ENCODE peak calls at places on chromosomes 13 and 19, in seven cellular contexts. H, Z, V, I, W, A and L are unnamed samples.

GRCh38 chr13:113723400-113724015 is 35.5 kb upstream of the TMEM255B start:
- DNase-seq in W (no peak), A (no peak), Z (no peak), H (no peak), I (no peak), V (no peak), L (no peak)

GRCh38 chr13:81987159-81987558 is 1646.2 kb upstream of the SPRY2 start:
- DNase-seq in H (no peak), I (no peak), Z (no peak), A (no peak), W (no peak), V (no peak), L (no peak)

GRCh38 chr19:29672319-29672932 is 7.2 kb downstream of the PLEKHF1 start:
- DNase-seq in I (no peak), W (peak), Z (no peak), H (no peak), V (no peak), A (peak), L (no peak)

GRCh38 chr13:110382229-110382628 is 75.1 kb downstream of the COL4A2 start:
- DNase-seq in V (no peak), Z (peak), A (no peak), I (no peak), W (no peak), H (no peak), L (no peak)

GRCh38 chr13:86870388-86870966 is 800.7 kb upstream of the SLITRK5 start:
- DNase-seq in H (no peak), A (no peak), V (no peak), Z (peak), I (no peak), W (no peak), L (no peak)

GRCh38 chr13:44313674-44314073 is 60.0 kb upstream of the SERP2 start:
- DNase-seq in V (no peak), H (no peak), I (no peak), Z (peak), W (no peak), A (no peak), L (no peak)

GRCh38 chr13:44566601-44567000 is 9.5 kb downstream of the TSC22D1 start:
- DNase-seq in I (no peak), W (no peak), V (no peak), Z (no peak), H (no peak), A (no peak), L (no peak)

GRCh38 chr19:31385744-31386143 is 36.5 kb upstream of the TSHZ3 start:
- DNase-seq in A (no peak), Z (no peak), H (no peak), W (no peak), I (no peak), V (no peak), L (no peak)

GRCh38 chr19:20318616-20319015 is 151.6 kb downstream of the ZNF486 start:
- DNase-seq in H (no peak), W (no peak), Z (no peak), I (no peak), V (no peak), A (no peak), L (no peak)

GRCh38 chr13:114338959-114339358 is 24.7 kb downstream of the CHAMP1 start:
- DNase-seq in V (no peak), W (no peak), I (no peak), H (no peak), A (no peak), Z (no peak), L (no peak)

GRCh38 chr13:47337781-47338507 is 441.1 kb upstream of the HTR2A start:
- DNase-seq in V (no peak), A (no peak), W (no peak), Z (peak), I (no peak), H (no peak), L (no peak)

GRCh38 chr13:42720116-42720857 is 61.1 kb upstream of the FAM216B start:
- DNase-seq in W (no peak), Z (peak), V (no peak), H (no peak), A (no peak), I (no peak), L (peak)

GRCh38 chr19:28934626-28935025 is 278.3 kb downstream of the UQCRFS1 start:
- DNase-seq in I (no peak), V (no peak), Z (peak), H (no peak), W (no peak), A (no peak), L (no peak)

GRCh38 chr19:19155495-19156219 is 14.4 kb downstream of the MEF2B start:
- DNase-seq in V (no peak), H (no peak), W (no peak), A (no peak), I (no peak), Z (no peak), L (no peak)

GRCh38 chr13:90696254-90696653 is 651.2 kb upstream of the MIR17HG start:
- DNase-seq in W (no peak), A (no peak), I (no peak), Z (no peak), V (no peak), H (no peak), L (no peak)

GRCh38 chr13:46126552-46127171 is 21.8 kb upstream of the CPB2 start:
- DNase-seq in I (peak), V (peak), A (peak), H (no peak), Z (peak), W (peak), L (peak)

GRCh38 chr13:67275351-67275989 is 45.3 kb upstream of the PCDH9 start:
- DNase-seq in H (no peak), A (no peak), I (no peak), V (no peak), Z (no peak), W (no peak), L (no peak)

GRCh38 chr13:20160346-20161274 is at the start of gene GJA3:
- DNase-seq in V (peak), W (no peak), H (no peak), I (no peak), A (no peak), Z (peak), L (no peak)

GRCh38 chr19:48284891-48285290 is 15.0 kb downstream of the ZNF114 start:
- DNase-seq in V (no peak), I (no peak), Z (peak), H (no peak), A (no peak), W (no peak), L (no peak)

GRCh38 chr19:19064811-19065745 is 1.3 kb downstream of the SLC25A42 start:
- DNase-seq in H (no peak), V (no peak), W (no peak), I (no peak), A (no peak), Z (no peak), L (no peak)

GRCh38 chr13:106405731-106406130 is 129.7 kb downstream of the EFNB2 start:
- DNase-seq in V (no peak), Z (no peak), H (no peak), W (no peak), A (no peak), I (no peak), L (no peak)

GRCh38 chr13:99178636-99179035 is 22.0 kb upstream of the UBAC2 start:
- DNase-seq in V (no peak), A (peak), W (no peak), H (no peak), Z (peak), I (no peak), L (no peak)

GRCh38 chr19:33905937-33906577 is 109.4 kb downstream of the KCTD15 start:
- DNase-seq in H (no peak), I (no peak), A (no peak), W (peak), Z (no peak), V (no peak), L (no peak)

GRCh38 chr13:69291292-69291906 is 816.2 kb upstream of the ATXN8OS start:
- DNase-seq in H (no peak), Z (no peak), A (no peak), V (no peak), I (no peak), W (no peak), L (no peak)

GRCh38 chr13:97306646-97307045 is 84.5 kb downstream of the MBNL2 start:
- DNase-seq in H (no peak), W (no peak), Z (no peak), A (no peak), V (no peak), I (no peak), L (no peak)

GRCh38 chr19:53868892-53869804 is 1.5 kb downstream of the MYADM start:
- DNase-seq in I (no peak), W (peak), A (peak), Z (peak), H (no peak), V (peak), L (peak)

GRCh38 chr13:31042501-31043165 is 110.2 kb downstream of the TEX26 start:
- DNase-seq in A (no peak), Z (no peak), W (no peak), V (no peak), I (no peak), H (no peak), L (no peak)

GRCh38 chr19:18135712-18136584 is 17.0 kb upstream of the PIK3R2 start:
- DNase-seq in H (no peak), I (no peak), V (no peak), Z (no peak), W (peak), A (no peak), L (no peak)

GRCh38 chr19:53037101-53038097 is 7.1 kb upstream of the ERVV-2 start:
- DNase-seq in I (no peak), A (no peak), Z (peak), W (no peak), V (peak), H (no peak), L (peak)

GRCh38 chr19:35590875-35591274 is 4.9 kb downstream of the PMIS2 start:
- DNase-seq in V (no peak), W (no peak), A (no peak), I (no peak), H (no peak), Z (no peak), L (no peak)

GRCh38 chr13:107441279-107441678 is 774.1 kb downstream of the LIG4 start:
- DNase-seq in Z (peak), I (no peak), W (no peak), V (no peak), A (no peak), H (no peak), L (no peak)

GRCh38 chr19:1016647-1017114 is 4.2 kb downstream of the TMEM259 start:
- DNase-seq in I (no peak), V (no peak), H (no peak), A (peak), W (peak), Z (peak), L (no peak)

GRCh38 chr19:43697295-43697694 is 18.6 kb upstream of the IRGC start:
- DNase-seq in H (no peak), V (no peak), I (no peak), W (no peak), A (no peak), Z (no peak), L (no peak)

GRCh38 chr19:43700368-43701015 is 15.4 kb upstream of the IRGC start:
- DNase-seq in I (no peak), V (no peak), Z (peak), H (no peak), A (peak), W (peak), L (peak)

GRCh38 chr19:43695985-43696729 is 19.7 kb upstream of the IRGC start:
- DNase-seq in H (no peak), W (no peak), A (no peak), Z (no peak), V (no peak), I (no peak), L (no peak)

GRCh38 chr19:43704002-43704705 is 11.7 kb upstream of the IRGC start:
- DNase-seq in Z (no peak), I (no peak), V (no peak), H (no peak), W (no peak), A (no peak), L (no peak)

GRCh38 chr19:43699506-43700367 is 16.1 kb upstream of the IRGC start:
- DNase-seq in W (no peak), I (peak), Z (peak), A (no peak), H (no peak), V (peak), L (no peak)
- TF ChIP-seq CTCF in W (no peak), I (peak), Z (no peak), A (no peak), H (no peak), V (no peak), L (peak)

DNA sequence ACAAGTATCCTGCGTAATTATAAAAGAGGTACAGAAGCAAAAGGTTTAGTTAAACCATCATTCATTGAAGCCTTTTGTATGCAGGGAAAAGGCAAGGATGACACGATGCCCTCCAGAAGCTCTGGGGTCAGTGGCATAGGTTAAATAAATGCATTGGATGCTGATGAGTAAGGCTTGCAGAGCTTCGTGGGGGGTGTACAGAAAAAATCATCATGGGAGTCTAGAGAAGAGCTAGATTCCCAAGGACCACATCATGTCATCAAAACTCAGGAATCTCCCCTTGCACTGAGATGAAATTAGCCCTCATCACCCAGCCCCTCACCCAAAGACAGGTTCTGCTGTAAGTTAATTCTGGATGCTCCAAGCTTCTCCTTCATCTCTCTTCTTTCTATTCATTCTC is 8.3 kb downstream of the FPR1 start:
- DNase-seq in V (no peak), H (no peak), W (no peak), Z (no peak), I (no peak), A (no peak), L (no peak)
- TF ChIP-seq CTCF in V (no peak), H (no peak), W (no peak), Z (no peak), I (no peak), A (no peak), L (no peak)

GRCh38 chr19:13039211-13039789 is 44.0 kb downstream of the NFIX start:
- DNase-seq in Z (no peak), W (no peak), H (no peak), A (no peak), I (no peak), V (no peak), L (no peak)

GRCh38 chr19:13040232-13040915 is 45.1 kb downstream of the NFIX start:
- DNase-seq in H (no peak), A (no peak), V (no peak), Z (no peak), I (no peak), W (no peak), L (no peak)

GRCh38 chr19:13037161-13037560 is 41.9 kb downstream of the NFIX start:
- DNase-seq in H (no peak), A (peak), W (no peak), V (no peak), Z (peak), I (no peak), L (no peak)

GRCh38 chr19:13037718-13038117 is 42.4 kb downstream of the NFIX start:
- DNase-seq in V (no peak), I (no peak), A (no peak), W (no peak), Z (no peak), H (no peak), L (no peak)

DNA sequence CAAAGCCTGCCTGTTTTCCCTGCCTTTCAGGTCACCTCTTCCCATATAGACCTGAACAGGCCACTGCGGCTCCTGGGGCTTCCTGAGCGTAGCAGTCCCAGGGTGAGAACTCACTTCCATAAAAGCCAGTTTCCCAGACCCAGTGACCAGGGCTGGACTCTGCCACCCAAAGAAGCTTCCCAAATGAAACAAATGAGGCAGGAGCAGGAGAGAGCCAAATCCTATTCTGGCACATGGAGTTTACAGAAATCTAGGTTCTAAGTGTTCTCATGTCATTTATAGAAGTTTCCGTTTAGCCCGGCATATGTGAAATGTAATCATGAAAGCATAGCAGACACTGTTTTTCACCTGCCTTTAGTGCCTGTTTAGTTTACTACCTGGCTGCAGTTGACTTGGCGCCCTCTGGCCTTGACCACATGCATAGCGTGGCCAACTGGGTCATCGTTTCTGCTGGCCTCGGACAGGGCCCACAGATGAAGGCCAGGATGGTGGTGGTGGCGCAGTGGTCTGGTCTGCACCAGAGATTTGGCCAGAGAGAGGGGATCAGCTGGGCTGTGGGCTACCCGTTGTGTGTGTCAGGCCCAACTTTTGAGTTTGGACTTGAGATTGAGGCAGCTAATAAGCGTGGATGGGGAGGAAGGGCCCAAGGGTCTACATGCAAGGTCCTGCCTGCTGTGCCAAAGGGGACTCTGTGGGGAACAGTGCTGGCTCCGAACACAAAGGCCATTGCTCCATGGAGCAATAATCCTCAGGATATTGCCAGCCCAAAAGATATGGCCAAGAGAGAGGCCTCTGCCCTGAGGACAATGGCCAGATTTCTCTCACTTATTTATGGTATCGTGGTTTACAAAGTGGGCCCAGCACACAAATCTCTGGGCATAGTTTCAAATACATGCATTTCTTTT is 43.3 kb downstream of the NFIX start:
- DNase-seq in A (peak), V (no peak), H (no peak), I (no peak), W (peak), Z (no peak), L (no peak)
- TF ChIP-seq CTCF in A (no peak), V (no peak), H (no peak), I (peak), W (no peak), Z (no peak), L (no peak)

DNA sequence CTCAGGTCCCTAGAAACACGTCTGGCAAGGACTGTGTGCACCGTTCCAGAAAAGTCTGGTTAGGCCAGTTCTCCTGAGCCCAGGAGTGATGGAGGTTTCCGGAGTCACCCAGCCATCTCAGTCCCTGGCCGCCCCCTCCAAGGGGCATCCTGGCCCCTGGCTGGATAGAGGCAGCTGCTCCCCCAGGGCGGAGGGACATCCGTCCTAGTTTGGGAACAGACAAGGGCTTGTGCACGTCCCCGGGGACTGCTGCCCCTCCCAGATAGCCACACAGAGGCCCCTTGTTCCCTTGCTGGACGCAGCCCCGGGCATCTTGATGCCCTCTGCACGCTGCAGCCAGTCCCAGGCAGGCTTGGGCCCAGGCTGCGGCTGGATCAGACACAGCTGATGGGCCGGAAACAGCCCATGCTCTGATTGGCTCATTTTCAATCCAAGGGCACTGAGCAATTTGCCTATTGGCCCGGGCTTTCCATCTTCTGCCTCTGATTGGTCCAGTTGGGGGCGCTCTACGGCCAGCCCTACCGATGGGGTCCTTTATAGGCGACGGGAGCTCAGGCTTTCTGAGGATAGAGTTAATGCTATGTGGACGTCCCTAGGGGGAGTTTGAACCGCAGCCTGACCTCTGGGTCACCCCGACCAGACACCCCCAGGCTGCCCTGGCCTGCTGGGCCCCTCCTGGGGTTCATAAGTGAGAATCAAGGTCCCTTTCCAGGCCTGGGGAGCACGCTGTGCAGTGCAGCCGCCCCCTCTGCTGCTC is 3.7 kb downstream of the S1PR2 start:
- DNase-seq in A (peak), V (no peak), Z (peak), W (no peak), H (no peak), I (no peak), L (no peak)
- TF ChIP-seq CTCF in A (no peak), V (peak), Z (peak), W (no peak), H (no peak), I (peak), L (peak)

GRCh38 chr13:34164585-34164984 is 346.6 kb downstream of the RFC3 start:
- DNase-seq in H (no peak), V (no peak), Z (no peak), A (no peak), I (no peak), W (no peak), L (no peak)
- TF ChIP-seq CTCF in H (no peak), V (no peak), Z (no peak), A (no peak), I (no peak), W (no peak), L (no peak)

DNA sequence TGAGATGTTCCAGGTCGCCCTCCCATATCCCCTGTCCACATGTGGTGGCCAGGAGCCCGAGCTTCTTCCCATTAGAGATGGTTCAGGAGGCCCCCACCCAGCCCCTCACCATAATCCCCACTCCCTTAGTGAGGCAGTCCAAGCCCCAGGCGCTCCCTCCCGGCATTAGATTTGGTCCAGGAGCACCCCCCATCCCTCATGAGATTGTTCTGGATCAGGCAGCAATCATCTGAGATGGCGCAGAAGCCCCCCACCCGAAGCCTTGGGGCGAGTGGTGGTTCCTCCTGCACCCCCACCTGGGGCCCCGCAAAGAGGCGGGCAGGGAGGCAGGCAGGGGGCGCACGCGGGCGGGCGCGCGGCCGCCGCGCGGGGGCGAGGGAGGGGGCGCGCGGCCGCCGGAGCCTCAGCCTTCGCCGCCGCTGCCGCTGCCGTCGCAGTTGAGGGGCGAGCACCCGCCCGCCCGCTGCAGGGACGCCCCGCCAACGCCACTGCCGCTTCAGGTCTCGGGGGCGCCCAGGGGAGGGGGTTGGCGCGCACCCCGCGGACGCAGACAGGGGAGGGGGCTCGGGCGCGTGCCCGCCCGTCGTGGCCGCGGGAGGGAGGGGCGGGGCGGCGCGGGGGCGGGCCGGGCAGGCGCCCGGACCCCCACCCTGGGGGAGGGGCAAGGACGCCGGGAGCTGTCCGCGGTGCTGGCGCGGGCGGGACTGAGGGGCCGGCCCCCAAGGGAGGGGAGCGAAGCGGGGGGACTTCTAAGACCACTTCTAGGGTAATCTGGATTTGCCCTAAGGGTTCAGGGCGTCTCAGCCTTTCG is 46.4 kb upstream of the SHKBP1 start:
- DNase-seq in H (no peak), I (no peak), W (no peak), Z (no peak), V (peak), A (no peak), L (no peak)
- TF ChIP-seq CTCF in H (no peak), I (peak), W (no peak), Z (no peak), V (no peak), A (peak), L (no peak)